ENCODE peak calls at places on chromosomes 2 and 18, in four cellular contexts. One of them, this sample, is unnamed.
A peak's percentile ranks its signal among the peaks of the same experiment; 100 is the strongest.

GRCh38 chr2:204849887-204850286 is 304.6 kb downstream of the PARD3B start:
- DNase-seq in central memory CD4-positive, alpha-beta T cell: no peak
- DNase-seq in NCI-H774: peak; percentile 20
- DNase-seq in activated effector memory CD4-positive, alpha-beta T cell treated with anti-CD3 and anti-CD28 coated beads, Interleukin-2, amount 50 U/mL, for 16 hours: no peak
- DNase-seq in this sample: no peak

GRCh38 chr2:238220892-238221521 is 17.5 kb upstream of the ILKAP start:
- DNase-seq in NCI-H774: no peak
- DNase-seq in activated effector memory CD4-positive, alpha-beta T cell treated with anti-CD3 and anti-CD28 coated beads, Interleukin-2, amount 50 U/mL, for 16 hours: no peak
- DNase-seq in central memory CD4-positive, alpha-beta T cell: no peak
- DNase-seq in this sample: no peak

GRCh38 chr2:24594283-24594682 is 103.2 kb downstream of the NCOA1 start:
- DNase-seq in activated effector memory CD4-positive, alpha-beta T cell treated with anti-CD3 and anti-CD28 coated beads, Interleukin-2, amount 50 U/mL, for 16 hours: no peak
- DNase-seq in NCI-H774: no peak
- DNase-seq in central memory CD4-positive, alpha-beta T cell: no peak
- DNase-seq in this sample: no peak

GRCh38 chr18:61569176-61569892 is 236.1 kb downstream of the CDH20 start:
- DNase-seq in activated effector memory CD4-positive, alpha-beta T cell treated with anti-CD3 and anti-CD28 coated beads, Interleukin-2, amount 50 U/mL, for 16 hours: no peak
- DNase-seq in central memory CD4-positive, alpha-beta T cell: no peak
- DNase-seq in NCI-H774: no peak
- DNase-seq in this sample: no peak

GRCh38 chr2:44651974-44652373 is 289.5 kb upstream of the SIX3 start:
- DNase-seq in activated effector memory CD4-positive, alpha-beta T cell treated with anti-CD3 and anti-CD28 coated beads, Interleukin-2, amount 50 U/mL, for 16 hours: no peak
- DNase-seq in central memory CD4-positive, alpha-beta T cell: no peak
- DNase-seq in NCI-H774: no peak
- DNase-seq in this sample: no peak

GRCh38 chr18:28794459-28795245 is 617.7 kb upstream of the CDH2 start:
- DNase-seq in central memory CD4-positive, alpha-beta T cell: no peak
- DNase-seq in NCI-H774: no peak
- DNase-seq in activated effector memory CD4-positive, alpha-beta T cell treated with anti-CD3 and anti-CD28 coated beads, Interleukin-2, amount 50 U/mL, for 16 hours: no peak
- DNase-seq in this sample: no peak

GRCh38 chr2:37453024-37453423 is 108.6 kb downstream of the QPCT start:
- DNase-seq in activated effector memory CD4-positive, alpha-beta T cell treated with anti-CD3 and anti-CD28 coated beads, Interleukin-2, amount 50 U/mL, for 16 hours: no peak
- DNase-seq in central memory CD4-positive, alpha-beta T cell: peak; percentile 24
- DNase-seq in NCI-H774: no peak
- DNase-seq in this sample: no peak

GRCh38 chr2:112644933-112645395 is 775 bp upstream of the SLC20A1 start:
- DNase-seq in NCI-H774: no peak
- DNase-seq in activated effector memory CD4-positive, alpha-beta T cell treated with anti-CD3 and anti-CD28 coated beads, Interleukin-2, amount 50 U/mL, for 16 hours: no peak
- DNase-seq in central memory CD4-positive, alpha-beta T cell: no peak
- DNase-seq in this sample: no peak

GRCh38 chr18:2540575-2540974 is 30.7 kb downstream of the METTL4 start:
- DNase-seq in central memory CD4-positive, alpha-beta T cell: no peak
- DNase-seq in NCI-H774: no peak
- DNase-seq in activated effector memory CD4-positive, alpha-beta T cell treated with anti-CD3 and anti-CD28 coated beads, Interleukin-2, amount 50 U/mL, for 16 hours: no peak
- DNase-seq in this sample: no peak

GRCh38 chr2:202158796-202159195 is 79.6 kb downstream of the SUMO1 start:
- DNase-seq in NCI-H774: no peak
- DNase-seq in activated effector memory CD4-positive, alpha-beta T cell treated with anti-CD3 and anti-CD28 coated beads, Interleukin-2, amount 50 U/mL, for 16 hours: no peak
- DNase-seq in central memory CD4-positive, alpha-beta T cell: no peak
- DNase-seq in this sample: no peak

GRCh38 chr18:54812885-54813284 is 15.4 kb upstream of the RAB27B start:
- DNase-seq in central memory CD4-positive, alpha-beta T cell: no peak
- DNase-seq in NCI-H774: no peak
- DNase-seq in activated effector memory CD4-positive, alpha-beta T cell treated with anti-CD3 and anti-CD28 coated beads, Interleukin-2, amount 50 U/mL, for 16 hours: no peak
- DNase-seq in this sample: no peak

GRCh38 chr18:13611058-13611615 is 115.2 kb downstream of the FAM210A start:
- DNase-seq in NCI-H774: peak; percentile 6
- DNase-seq in central memory CD4-positive, alpha-beta T cell: peak; percentile 52
- DNase-seq in activated effector memory CD4-positive, alpha-beta T cell treated with anti-CD3 and anti-CD28 coated beads, Interleukin-2, amount 50 U/mL, for 16 hours: no peak
- DNase-seq in this sample: no peak

GRCh38 chr2:177396630-177397460 is 4.3 kb downstream of the AGPS start:
- DNase-seq in central memory CD4-positive, alpha-beta T cell: no peak
- DNase-seq in activated effector memory CD4-positive, alpha-beta T cell treated with anti-CD3 and anti-CD28 coated beads, Interleukin-2, amount 50 U/mL, for 16 hours: no peak
- DNase-seq in NCI-H774: no peak
- DNase-seq in this sample: no peak

This sample was measured in GM12878.